ENCODE peak calls at places on chromosomes 1 and 21, in eight cellular contexts. V is IMR-90, A is OCI-LY7, E is choroid plexus epithelial cell, Z is right cardiac atrium, C is tibial artery, Y is foreskin fibroblast, O is left ventricle myocardium inferior. P is an unnamed sample.

GRCh38 chr21:45962531-45963224 is 18.9 kb upstream of the COL6A1 start:
- DNase-seq in V (no peak), A (no peak), E (no peak), Z (no peak), C (no peak), Y (no peak), O (no peak), P (no peak)

GRCh38 chr1:59083946-59084865 is 212.7 kb upstream of the FGGY start:
- DNase-seq in V (peak), A (peak), E (peak), Z (peak), C (no peak), Y (no peak), O (no peak), P (peak)

GRCh38 chr1:45887156-45887842 is 83.9 kb downstream of the MAST2 start:
- DNase-seq in V (no peak), A (no peak), E (no peak), Z (no peak), C (no peak), Y (no peak), O (no peak), P (no peak)

GRCh38 chr1:177423083-177423482 is 252.3 kb downstream of the BRINP2 start:
- DNase-seq in V (no peak), A (no peak), E (no peak), Z (no peak), C (no peak), Y (no peak), O (no peak), P (no peak)

GRCh38 chr1:168416220-168416619 is 127.6 kb downstream of the XCL2 start:
- DNase-seq in V (no peak), A (no peak), E (no peak), Z (no peak), C (no peak), Y (no peak), O (no peak), P (no peak)

GRCh38 chr1:232880354-232880753 is 70.1 kb upstream of the NTPCR start:
- DNase-seq in V (peak), A (peak), E (peak), Z (no peak), C (no peak), Y (peak), O (no peak), P (no peak)

GRCh38 chr1:89834078-89834704 is 13.4 kb downstream of the LRRC8D start:
- DNase-seq in V (peak), A (no peak), E (peak), Z (no peak), C (no peak), Y (no peak), O (no peak), P (no peak)

GRCh38 chr1:184682956-184683355 is 71.7 kb downstream of the EDEM3 start:
- DNase-seq in V (no peak), A (no peak), E (no peak), Z (no peak), C (no peak), Y (no peak), O (no peak), P (no peak)

GRCh38 chr1:207818971-207819451 is 67.2 kb downstream of the CD46 start:
- DNase-seq in V (peak), A (no peak), E (peak), Z (peak), C (peak), Y (peak), O (no peak), P (no peak)

GRCh38 chr1:161772397-161772796 is 6.3 kb downstream of the ATF6 start:
- DNase-seq in V (no peak), A (no peak), E (peak), Z (no peak), C (no peak), Y (no peak), O (no peak), P (no peak)

GRCh38 chr1:18972531-18972930 is 16.1 kb upstream of the IFFO2 start:
- DNase-seq in V (peak), A (no peak), E (peak), Z (no peak), C (no peak), Y (peak), O (no peak), P (no peak)

GRCh38 chr1:166185526-166185925 is 18.7 kb upstream of the FAM78B start:
- DNase-seq in V (no peak), A (no peak), E (no peak), Z (no peak), C (no peak), Y (no peak), O (no peak), P (no peak)

GRCh38 chr1:197924516-197925123 is 7.4 kb downstream of the LHX9 start:
- DNase-seq in V (peak), A (peak), E (peak), Z (no peak), C (no peak), Y (peak), O (no peak), P (peak)

GRCh38 chr1:31579374-31579773 is 3.1 kb downstream of the TINAGL1 start:
- DNase-seq in V (no peak), A (no peak), E (peak), Z (no peak), C (no peak), Y (no peak), O (peak), P (no peak)
- H3K4me3 ChIP-seq in V (no peak), A (no peak), E (no peak), Z (peak), C (peak), Y (no peak), O (peak), P (no peak)

GRCh38 chr1:179177182-179177581 is 52.3 kb downstream of the ABL2 start:
- DNase-seq in V (peak), A (no peak), E (peak), Z (no peak), C (no peak), Y (peak), O (no peak), P (no peak)
- H3K4me3 ChIP-seq in V (no peak), A (no peak), E (no peak), Z (no peak), C (no peak), Y (no peak), O (no peak), P (no peak)

GRCh38 chr1:98048234-98048633 is 127.4 kb upstream of the DPYD start:
- DNase-seq in V (peak), A (peak), E (peak), Z (peak), C (peak), Y (peak), O (peak), P (peak)
- H3K4me3 ChIP-seq in V (peak), A (no peak), E (peak), Z (no peak), C (no peak), Y (peak), O (peak), P (no peak)

GRCh38 chr1:4317207-4317606 is 337.2 kb upstream of the AJAP1 start:
- DNase-seq in V (no peak), A (no peak), E (no peak), Z (no peak), C (no peak), Y (no peak), O (no peak), P (no peak)

GRCh38 chr1:4315202-4315601 is 339.2 kb upstream of the AJAP1 start:
- DNase-seq in V (no peak), A (no peak), E (no peak), Z (no peak), C (no peak), Y (no peak), O (no peak), P (no peak)

GRCh38 chr1:4323309-4323708 is 331.1 kb upstream of the AJAP1 start:
- DNase-seq in V (no peak), A (no peak), E (no peak), Z (no peak), C (no peak), Y (no peak), O (no peak), P (no peak)

GRCh38 chr1:4324621-4325020 is 329.8 kb upstream of the AJAP1 start:
- DNase-seq in V (no peak), A (no peak), E (no peak), Z (no peak), C (no peak), Y (no peak), O (no peak), P (no peak)

DNA sequence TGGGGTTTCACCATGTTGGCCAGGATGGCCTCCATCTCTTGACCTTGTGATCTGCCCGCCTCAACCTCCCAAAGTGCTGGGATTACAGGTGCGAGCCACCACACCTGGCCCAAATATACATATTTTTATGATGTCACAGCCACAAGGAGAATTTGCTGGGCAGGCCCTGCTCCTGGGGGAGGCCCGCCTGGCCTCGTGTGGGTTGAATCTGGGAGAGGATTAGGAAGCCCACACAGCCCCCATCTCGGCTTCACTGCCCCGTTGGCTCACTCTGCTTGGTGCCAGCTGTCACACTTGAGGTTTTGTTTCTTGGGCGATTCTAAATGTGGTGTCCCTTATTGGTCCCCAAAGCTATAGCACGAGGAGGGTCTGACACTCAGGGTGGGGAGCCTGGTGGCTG is 335.7 kb upstream of the AJAP1 start:
- DNase-seq in V (no peak), A (no peak), E (no peak), Z (no peak), C (no peak), Y (no peak), O (no peak), P (no peak)
- H3K4me3 ChIP-seq in V (no peak), A (no peak), E (no peak), Z (no peak), C (no peak), Y (no peak), O (no peak), P (no peak)